ENCODE peak calls at places on chromosome 9, in seven cellular contexts. One of them, this sample, is unnamed.

GRCh38 chr9:113587471-113588031 is 124.0 kb downstream of the RGS3 start:
- DNase-seq in foreskin fibroblast: peak
- DNase-seq in B cell: no peak
- DNase-seq in HCT116: no peak
- DNase-seq in choroid plexus epithelial cell: peak
- DNase-seq in fibroblast of pulmonary artery: peak
- DNase-seq in spleen: peak
- DNase-seq in this sample: peak

GRCh38 chr9:13035822-13036221 is 243.7 kb downstream of the MPDZ start:
- DNase-seq in B cell: no peak
- DNase-seq in foreskin fibroblast: no peak
- DNase-seq in HCT116: no peak
- DNase-seq in fibroblast of pulmonary artery: no peak
- DNase-seq in spleen: no peak
- DNase-seq in choroid plexus epithelial cell: no peak
- DNase-seq in this sample: no peak

GRCh38 chr9:116154976-116155699 is 1.5 kb downstream of the PAPPA start:
- DNase-seq in B cell: no peak
- DNase-seq in foreskin fibroblast: peak
- DNase-seq in spleen: no peak
- DNase-seq in fibroblast of pulmonary artery: peak
- DNase-seq in HCT116: no peak
- DNase-seq in choroid plexus epithelial cell: peak
- DNase-seq in this sample: peak

GRCh38 chr9:130940023-130940549 is 1.0 kb upstream of the FIBCD1 start:
- DNase-seq in spleen: no peak
- DNase-seq in foreskin fibroblast: no peak
- DNase-seq in choroid plexus epithelial cell: no peak
- DNase-seq in fibroblast of pulmonary artery: no peak
- DNase-seq in HCT116: no peak
- DNase-seq in B cell: no peak
- DNase-seq in this sample: no peak

GRCh38 chr9:38443181-38443580 is 18.9 kb upstream of the IGFBPL1 start:
- DNase-seq in HCT116: no peak
- DNase-seq in spleen: no peak
- DNase-seq in fibroblast of pulmonary artery: peak
- DNase-seq in foreskin fibroblast: peak
- DNase-seq in choroid plexus epithelial cell: peak
- DNase-seq in B cell: no peak
- DNase-seq in this sample: peak

GRCh38 chr9:34653610-34654072 is 1.7 kb downstream of the IL11RA start:
- DNase-seq in B cell: no peak
- DNase-seq in spleen: no peak
- DNase-seq in fibroblast of pulmonary artery: peak
- DNase-seq in foreskin fibroblast: peak
- DNase-seq in HCT116: no peak
- DNase-seq in choroid plexus epithelial cell: peak
- DNase-seq in this sample: no peak

GRCh38 chr9:108130896-108131295 is 641.3 kb upstream of the KLF4 start:
- DNase-seq in fibroblast of pulmonary artery: no peak
- DNase-seq in choroid plexus epithelial cell: no peak
- DNase-seq in foreskin fibroblast: no peak
- DNase-seq in B cell: no peak
- DNase-seq in spleen: no peak
- DNase-seq in HCT116: no peak
- DNase-seq in this sample: no peak

GRCh38 chr9:37753489-37754190 is at the start of gene TRMT10B:
- DNase-seq in B cell: peak
- DNase-seq in foreskin fibroblast: peak
- DNase-seq in choroid plexus epithelial cell: peak
- DNase-seq in fibroblast of pulmonary artery: peak
- DNase-seq in spleen: peak
- DNase-seq in HCT116: peak
- DNase-seq in this sample: peak

GRCh38 chr9:89293014-89293413 is 18.0 kb upstream of the CKS2 start:
- DNase-seq in HCT116: no peak
- DNase-seq in foreskin fibroblast: no peak
- DNase-seq in fibroblast of pulmonary artery: no peak
- DNase-seq in spleen: no peak
- DNase-seq in B cell: no peak
- DNase-seq in choroid plexus epithelial cell: no peak
- DNase-seq in this sample: no peak

GRCh38 chr9:76107487-76107886 is 217.0 kb downstream of the PCSK5 start:
- DNase-seq in B cell: no peak
- DNase-seq in choroid plexus epithelial cell: no peak
- DNase-seq in HCT116: no peak
- DNase-seq in spleen: no peak
- DNase-seq in fibroblast of pulmonary artery: peak
- DNase-seq in foreskin fibroblast: peak
- DNase-seq in this sample: no peak

GRCh38 chr9:69371001-69371400 is 46.0 kb downstream of the ENTREP1 start:
- DNase-seq in HCT116: no peak
- DNase-seq in fibroblast of pulmonary artery: peak
- DNase-seq in foreskin fibroblast: peak
- DNase-seq in B cell: no peak
- DNase-seq in choroid plexus epithelial cell: peak
- DNase-seq in spleen: no peak
- DNase-seq in this sample: no peak

GRCh38 chr9:129863059-129863690 is 27.9 kb downstream of the USP20 start:
- DNase-seq in spleen: peak
- DNase-seq in foreskin fibroblast: peak
- DNase-seq in B cell: no peak
- DNase-seq in choroid plexus epithelial cell: peak
- DNase-seq in HCT116: no peak
- DNase-seq in fibroblast of pulmonary artery: peak
- DNase-seq in this sample: peak

GRCh38 chr9:19748278-19749126 is 40.3 kb downstream of the SLC24A2 start:
- DNase-seq in B cell: no peak
- DNase-seq in choroid plexus epithelial cell: peak
- DNase-seq in HCT116: no peak
- DNase-seq in foreskin fibroblast: no peak
- DNase-seq in spleen: no peak
- DNase-seq in fibroblast of pulmonary artery: peak
- DNase-seq in this sample: peak

GRCh38 chr9:21800931-21801682 is 1.3 kb upstream of the MTAP start:
- DNase-seq in spleen: no peak
- DNase-seq in choroid plexus epithelial cell: no peak
- DNase-seq in fibroblast of pulmonary artery: no peak
- DNase-seq in foreskin fibroblast: no peak
- DNase-seq in HCT116: no peak
- DNase-seq in B cell: no peak
- DNase-seq in this sample: no peak

GRCh38 chr9:28264368-28264767 is 691.1 kb upstream of the C9orf72 start:
- DNase-seq in choroid plexus epithelial cell: peak
- DNase-seq in foreskin fibroblast: peak
- DNase-seq in spleen: no peak
- DNase-seq in fibroblast of pulmonary artery: peak
- DNase-seq in HCT116: no peak
- DNase-seq in B cell: no peak
- DNase-seq in this sample: peak

GRCh38 chr9:134243778-134244467 is 79.6 kb upstream of the RNU6ATAC start:
- DNase-seq in foreskin fibroblast: no peak
- DNase-seq in choroid plexus epithelial cell: peak
- DNase-seq in fibroblast of pulmonary artery: peak
- DNase-seq in B cell: peak
- DNase-seq in spleen: peak
- DNase-seq in HCT116: no peak
- DNase-seq in this sample: no peak

GRCh38 chr9:133566382-133566781 is 31.9 kb downstream of the ADAMTSL2 start:
- DNase-seq in spleen: no peak
- DNase-seq in choroid plexus epithelial cell: no peak
- DNase-seq in HCT116: no peak
- DNase-seq in foreskin fibroblast: no peak
- DNase-seq in fibroblast of pulmonary artery: no peak
- DNase-seq in B cell: no peak
- DNase-seq in this sample: no peak

GRCh38 chr9:22855956-22856355 is 409.3 kb downstream of the DMRTA1 start:
- DNase-seq in HCT116: no peak
- DNase-seq in choroid plexus epithelial cell: no peak
- DNase-seq in fibroblast of pulmonary artery: no peak
- DNase-seq in B cell: no peak
- DNase-seq in spleen: no peak
- DNase-seq in foreskin fibroblast: no peak
- DNase-seq in this sample: no peak

GRCh38 chr9:76818271-76818670 is 54.0 kb downstream of the PCA3 start:
- DNase-seq in spleen: no peak
- DNase-seq in fibroblast of pulmonary artery: peak
- DNase-seq in HCT116: peak
- DNase-seq in choroid plexus epithelial cell: peak
- DNase-seq in foreskin fibroblast: peak
- DNase-seq in B cell: no peak
- DNase-seq in this sample: peak

GRCh38 chr9:116317503-116317902 is 163.9 kb downstream of the PAPPA start:
- DNase-seq in HCT116: no peak
- DNase-seq in spleen: no peak
- DNase-seq in B cell: no peak
- DNase-seq in choroid plexus epithelial cell: no peak
- DNase-seq in foreskin fibroblast: no peak
- DNase-seq in fibroblast of pulmonary artery: no peak
- DNase-seq in this sample: no peak

GRCh38 chr9:78004478-78005229 is 27.0 kb downstream of the GNAQ start:
- DNase-seq in foreskin fibroblast: no peak
- DNase-seq in B cell: no peak
- DNase-seq in HCT116: peak
- DNase-seq in spleen: peak
- DNase-seq in fibroblast of pulmonary artery: peak
- DNase-seq in choroid plexus epithelial cell: peak
- DNase-seq in this sample: peak

GRCh38 chr9:74125916-74126315 is 371.2 kb upstream of the RORB start:
- DNase-seq in spleen: no peak
- DNase-seq in fibroblast of pulmonary artery: no peak
- DNase-seq in HCT116: no peak
- DNase-seq in foreskin fibroblast: no peak
- DNase-seq in B cell: no peak
- DNase-seq in choroid plexus epithelial cell: peak
- DNase-seq in this sample: no peak

GRCh38 chr9:78239506-78239905 is 3.6 kb downstream of the CEP78 start:
- DNase-seq in fibroblast of pulmonary artery: no peak
- DNase-seq in spleen: no peak
- DNase-seq in choroid plexus epithelial cell: peak
- DNase-seq in B cell: no peak
- DNase-seq in HCT116: no peak
- DNase-seq in foreskin fibroblast: peak
- DNase-seq in this sample: peak

GRCh38 chr9:3888496-3888858 is 362.7 kb upstream of the RFX3 start:
- DNase-seq in HCT116: no peak
- DNase-seq in B cell: no peak
- DNase-seq in fibroblast of pulmonary artery: no peak
- DNase-seq in spleen: no peak
- DNase-seq in foreskin fibroblast: no peak
- DNase-seq in choroid plexus epithelial cell: no peak
- DNase-seq in this sample: no peak

GRCh38 chr9:5429873-5430564 is 7.7 kb downstream of the PLGRKT start:
- DNase-seq in choroid plexus epithelial cell: no peak
- DNase-seq in fibroblast of pulmonary artery: no peak
- DNase-seq in spleen: no peak
- DNase-seq in HCT116: no peak
- DNase-seq in B cell: no peak
- DNase-seq in foreskin fibroblast: no peak
- DNase-seq in this sample: no peak

GRCh38 chr9:91896513-91897121 is 53.4 kb downstream of the ROR2 start:
- DNase-seq in foreskin fibroblast: no peak
- DNase-seq in spleen: peak
- DNase-seq in fibroblast of pulmonary artery: peak
- DNase-seq in HCT116: no peak
- DNase-seq in B cell: no peak
- DNase-seq in choroid plexus epithelial cell: peak
- DNase-seq in this sample: no peak

GRCh38 chr9:121359358-121360294 is 10.4 kb downstream of the STOM start:
- DNase-seq in spleen: no peak
- DNase-seq in HCT116: no peak
- DNase-seq in choroid plexus epithelial cell: peak
- DNase-seq in B cell: no peak
- DNase-seq in fibroblast of pulmonary artery: peak
- DNase-seq in foreskin fibroblast: peak
- DNase-seq in this sample: no peak

GRCh38 chr9:69578026-69578425 is 94.1 kb downstream of the APBA1 start:
- DNase-seq in spleen: no peak
- DNase-seq in choroid plexus epithelial cell: no peak
- DNase-seq in foreskin fibroblast: peak
- DNase-seq in HCT116: no peak
- DNase-seq in B cell: no peak
- DNase-seq in fibroblast of pulmonary artery: no peak
- DNase-seq in this sample: no peak

GRCh38 chr9:128390150-128390812 is 19.1 kb downstream of the URM1 start:
- DNase-seq in HCT116: no peak
- DNase-seq in fibroblast of pulmonary artery: no peak
- DNase-seq in spleen: no peak
- DNase-seq in foreskin fibroblast: no peak
- DNase-seq in choroid plexus epithelial cell: no peak
- DNase-seq in B cell: no peak
- DNase-seq in this sample: no peak

GRCh38 chr9:115673599-115673998 is 480.0 kb upstream of the PAPPA start:
- DNase-seq in choroid plexus epithelial cell: no peak
- DNase-seq in fibroblast of pulmonary artery: peak
- DNase-seq in foreskin fibroblast: peak
- DNase-seq in B cell: no peak
- DNase-seq in spleen: no peak
- DNase-seq in HCT116: no peak
- DNase-seq in this sample: peak

GRCh38 chr9:134373269-134373668 is 47.0 kb downstream of the RXRA start:
- DNase-seq in foreskin fibroblast: no peak
- DNase-seq in choroid plexus epithelial cell: no peak
- DNase-seq in HCT116: no peak
- DNase-seq in fibroblast of pulmonary artery: no peak
- DNase-seq in B cell: no peak
- DNase-seq in spleen: no peak
- DNase-seq in this sample: no peak

This sample was measured in ELR.